ENCODE peak calls at places on chromosomes 6 and 20, in ten cellular contexts. Y is foreskin fibroblast, U is foreskin keratinocyte, A is IMR-90, K is nephron progenitor cell, T is hepatocyte, L is GM20000, O is progenitor cell of endocrine pancreas, H is fibroblast of lung, B is fibroblast of villous mesenchyme. Z is an unnamed sample.

GRCh38 chr6:155317186-155317585 is 2.9 kb upstream of the TFB1M start:
- DNase-seq in B (peak), U (no peak), O (no peak), K (no peak), T (no peak), Y (no peak), L (no peak), A (peak), H (peak), Z (no peak)

GRCh38 chr6:34859951-34860350 is 27.9 kb downstream of the TAF11 start:
- DNase-seq in K (no peak), H (no peak), A (no peak), O (no peak), L (no peak), Y (no peak), B (no peak), T (no peak), U (no peak), Z (no peak)

GRCh38 chr6:42338573-42339218 is 113.0 kb downstream of the TRERF1 start:
- DNase-seq in H (peak), O (no peak), T (peak), Y (peak), B (peak), L (no peak), A (peak), K (no peak), U (peak), Z (no peak)

GRCh38 chr20:48706116-48706656 is 121.6 kb downstream of the PREX1 start:
- DNase-seq in U (no peak), O (no peak), T (no peak), A (no peak), Y (peak), B (peak), H (peak), K (no peak), L (no peak), Z (no peak)

GRCh38 chr6:26543953-26544352 is 5.8 kb downstream of the HMGN4 start:
- DNase-seq in L (no peak), B (peak), U (no peak), T (no peak), H (peak), O (no peak), K (no peak), A (peak), Y (no peak), Z (no peak)

GRCh38 chr6:157143885-157144795 is 179.2 kb downstream of the TMEM242 start:
- DNase-seq in K (no peak), Y (no peak), H (peak), O (no peak), A (peak), B (peak), L (no peak), T (no peak), U (no peak), Z (no peak)

GRCh38 chr20:24379116-24379927 is 90.1 kb upstream of the SYNDIG1 start:
- DNase-seq in Y (peak), A (peak), B (no peak), U (peak), L (no peak), O (no peak), T (no peak), K (no peak), H (peak), Z (no peak)

GRCh38 chr20:43603124-43603523 is 12.4 kb downstream of the IFT52 start:
- DNase-seq in T (no peak), B (no peak), Y (no peak), A (no peak), H (no peak), U (no peak), O (no peak), K (no peak), L (no peak), Z (no peak)

GRCh38 chr6:12602951-12603710 is 113.4 kb upstream of the PHACTR1 start:
- DNase-seq in L (peak), Y (peak), T (peak), A (peak), K (no peak), B (peak), H (peak), O (no peak), U (peak), Z (no peak)
- TF ChIP-seq CTCF in L (no peak), Y (peak), T (peak), A (peak), K (peak), B (peak), H (peak), O (peak), U (peak), Z (peak)

DNA sequence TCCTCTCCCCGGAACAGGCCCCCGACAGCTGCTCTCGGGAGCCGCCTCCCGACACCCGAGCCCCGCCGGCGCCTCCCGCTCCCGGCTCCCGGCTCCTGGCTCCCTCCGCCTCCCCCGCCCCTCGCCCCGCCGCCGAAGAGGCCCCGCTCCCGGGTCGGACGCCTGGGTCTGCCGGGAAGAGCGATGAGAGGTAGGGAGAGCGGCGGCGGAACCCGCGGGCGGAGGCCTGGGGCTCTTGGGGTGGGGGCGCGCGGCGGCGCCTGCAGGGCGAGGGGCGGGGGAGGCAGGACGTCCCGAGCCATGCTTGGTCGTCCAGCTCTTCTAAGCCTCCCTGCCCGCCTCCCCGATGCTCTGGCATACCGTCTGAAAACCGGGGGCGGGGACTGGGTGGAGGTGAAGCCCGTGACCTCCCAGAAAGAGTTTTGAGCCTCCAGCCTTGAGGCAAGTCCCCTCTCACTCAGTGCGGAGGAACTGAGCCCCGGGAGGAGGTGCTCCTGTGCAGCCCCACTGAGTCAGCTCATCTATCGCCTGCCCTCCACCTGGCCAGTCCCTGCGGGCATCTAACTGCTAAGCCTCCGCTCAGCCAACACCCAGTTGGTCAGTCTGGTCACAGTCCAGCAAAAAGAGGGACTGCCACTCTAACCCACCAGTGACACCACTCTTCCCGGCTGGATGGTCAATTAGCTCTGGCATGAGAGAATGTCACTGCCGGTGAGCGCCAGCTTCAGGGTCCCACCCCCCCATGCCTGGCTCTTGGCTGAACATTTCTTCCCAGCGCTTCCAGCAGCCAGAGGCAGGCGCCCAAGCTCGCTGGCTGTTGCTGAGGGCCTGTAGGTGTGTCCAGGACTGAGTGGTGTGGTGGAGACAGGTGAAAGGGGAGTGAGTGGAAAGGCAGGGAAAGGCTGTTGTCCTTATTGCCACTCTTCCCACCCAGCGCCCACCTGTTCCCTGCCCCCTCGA is 482 bp downstream of the DDR1 start:
- DNase-seq in O (no peak), A (peak), K (peak), B (peak), T (peak), U (peak), L (peak), H (no peak), Y (no peak), Z (no peak)
- TF ChIP-seq CTCF in O (no peak), A (no peak), K (no peak), B (no peak), T (no peak), U (no peak), L (no peak), H (no peak), Y (no peak), Z (no peak)

GRCh38 chr6:81755536-81755935 is 3.1 kb upstream of the TENT5A start:
- DNase-seq in L (no peak), Y (no peak), U (no peak), H (no peak), T (no peak), A (no peak), O (no peak), K (no peak), B (peak), Z (no peak)

GRCh38 chr6:81759782-81760181 is 7.3 kb upstream of the TENT5A start:
- DNase-seq in L (no peak), H (peak), Y (no peak), T (no peak), B (peak), U (peak), O (no peak), A (peak), K (no peak), Z (no peak)

GRCh38 chr6:81761197-81761596 is 8.7 kb upstream of the TENT5A start:
- DNase-seq in A (peak), B (peak), T (no peak), H (peak), K (no peak), Y (no peak), O (no peak), L (no peak), U (no peak), Z (no peak)

GRCh38 chr6:81756690-81757089 is 4.2 kb upstream of the TENT5A start:
- DNase-seq in B (no peak), T (no peak), K (no peak), A (no peak), U (no peak), H (no peak), L (no peak), O (no peak), Y (no peak), Z (no peak)

GRCh38 chr6:81758221-81758620 is 5.7 kb upstream of the TENT5A start:
- DNase-seq in K (no peak), A (no peak), O (no peak), H (no peak), Y (no peak), T (no peak), B (peak), L (no peak), U (no peak), Z (no peak)
- TF ChIP-seq CTCF in K (no peak), A (no peak), O (no peak), H (no peak), Y (no peak), T (no peak), B (no peak), L (no peak), U (no peak), Z (no peak)

DNA sequence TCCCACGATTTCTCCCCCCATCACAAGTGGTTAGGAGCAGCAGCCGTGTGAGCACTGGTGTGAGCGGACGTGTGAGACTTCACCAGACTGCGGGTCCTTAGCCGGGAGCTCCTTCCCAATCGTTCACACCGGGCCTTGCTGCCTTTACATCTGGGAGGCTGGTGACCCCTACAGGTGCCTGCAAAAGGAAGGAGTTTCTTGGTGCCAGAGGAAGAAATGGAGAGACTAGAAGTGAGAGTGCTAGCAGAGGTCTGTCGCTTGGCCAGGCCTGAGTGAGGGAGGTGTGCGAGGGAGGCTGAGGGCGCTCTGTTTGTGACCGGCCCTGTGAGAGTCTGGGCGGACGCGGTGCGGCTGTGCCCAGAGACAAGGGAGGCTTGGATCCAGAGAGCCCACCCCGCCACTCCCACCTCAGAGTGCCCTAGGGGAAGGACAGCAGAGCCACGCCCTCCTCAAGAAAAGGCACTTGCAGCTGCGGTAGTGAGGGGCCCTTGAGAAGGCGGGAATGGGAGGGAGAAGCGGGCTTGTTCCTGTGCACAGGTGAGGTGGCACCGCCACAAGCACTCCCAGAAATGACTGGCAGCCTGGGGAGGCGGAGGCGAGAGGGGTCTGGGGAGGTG is 10.0 kb upstream of the ARMC2 start:
- DNase-seq in O (peak), L (no peak), A (peak), U (no peak), B (peak), Y (no peak), T (peak), K (peak), H (peak), Z (no peak)
- TF ChIP-seq CTCF in O (peak), L (no peak), A (peak), U (peak), B (peak), Y (no peak), T (peak), K (no peak), H (no peak), Z (peak)

GRCh38 chr6:2744778-2745177 is 5.9 kb downstream of the MYLK4 start:
- DNase-seq in U (no peak), O (no peak), Y (no peak), L (no peak), B (no peak), H (no peak), K (no peak), T (no peak), A (no peak), Z (no peak)

GRCh38 chr6:2745246-2745645 is 5.5 kb downstream of the MYLK4 start:
- DNase-seq in K (no peak), B (no peak), A (no peak), O (no peak), L (no peak), T (no peak), H (no peak), U (no peak), Y (no peak), Z (no peak)

GRCh38 chr6:2743280-2744205 is 7.2 kb downstream of the MYLK4 start:
- DNase-seq in A (no peak), T (no peak), L (no peak), U (no peak), B (no peak), K (no peak), O (no peak), Y (no peak), H (no peak), Z (no peak)

GRCh38 chr6:2746557-2747061 is 4.1 kb downstream of the MYLK4 start:
- DNase-seq in A (no peak), K (peak), B (no peak), T (no peak), Y (no peak), L (no peak), O (no peak), U (no peak), H (no peak), Z (no peak)

DNA sequence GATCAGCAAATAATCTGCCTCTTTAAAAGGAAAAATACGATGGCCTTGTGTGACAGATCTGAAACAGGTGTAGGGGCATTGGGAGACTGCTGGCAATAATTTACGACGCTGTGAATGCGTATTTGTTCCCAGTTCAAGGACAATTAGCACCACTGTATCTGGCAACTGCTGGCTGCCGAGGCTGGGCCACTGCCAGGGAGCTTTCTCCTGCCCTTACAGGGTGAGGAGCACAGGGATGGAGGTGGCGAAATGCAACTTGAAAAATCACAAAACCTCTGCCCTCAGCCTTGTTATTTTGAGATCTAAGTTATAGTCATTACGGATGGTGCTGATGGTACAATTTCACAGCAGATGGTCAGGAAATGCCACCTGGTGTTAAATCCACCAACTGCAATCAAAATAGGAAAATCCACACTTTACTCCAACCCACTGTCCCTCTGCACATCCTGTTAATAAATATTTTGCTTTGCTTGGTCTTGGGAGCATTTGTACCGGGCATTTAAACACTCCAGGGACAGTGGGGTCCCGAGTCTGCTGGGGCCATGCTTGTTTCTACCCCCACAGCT is 6.4 kb downstream of the MYLK4 start:
- DNase-seq in A (no peak), U (no peak), B (peak), L (no peak), K (no peak), H (peak), Y (no peak), T (no peak), O (no peak), Z (no peak)
- TF ChIP-seq CTCF in A (peak), U (peak), B (peak), L (no peak), K (no peak), H (no peak), Y (peak), T (peak), O (peak), Z (peak)

DNA sequence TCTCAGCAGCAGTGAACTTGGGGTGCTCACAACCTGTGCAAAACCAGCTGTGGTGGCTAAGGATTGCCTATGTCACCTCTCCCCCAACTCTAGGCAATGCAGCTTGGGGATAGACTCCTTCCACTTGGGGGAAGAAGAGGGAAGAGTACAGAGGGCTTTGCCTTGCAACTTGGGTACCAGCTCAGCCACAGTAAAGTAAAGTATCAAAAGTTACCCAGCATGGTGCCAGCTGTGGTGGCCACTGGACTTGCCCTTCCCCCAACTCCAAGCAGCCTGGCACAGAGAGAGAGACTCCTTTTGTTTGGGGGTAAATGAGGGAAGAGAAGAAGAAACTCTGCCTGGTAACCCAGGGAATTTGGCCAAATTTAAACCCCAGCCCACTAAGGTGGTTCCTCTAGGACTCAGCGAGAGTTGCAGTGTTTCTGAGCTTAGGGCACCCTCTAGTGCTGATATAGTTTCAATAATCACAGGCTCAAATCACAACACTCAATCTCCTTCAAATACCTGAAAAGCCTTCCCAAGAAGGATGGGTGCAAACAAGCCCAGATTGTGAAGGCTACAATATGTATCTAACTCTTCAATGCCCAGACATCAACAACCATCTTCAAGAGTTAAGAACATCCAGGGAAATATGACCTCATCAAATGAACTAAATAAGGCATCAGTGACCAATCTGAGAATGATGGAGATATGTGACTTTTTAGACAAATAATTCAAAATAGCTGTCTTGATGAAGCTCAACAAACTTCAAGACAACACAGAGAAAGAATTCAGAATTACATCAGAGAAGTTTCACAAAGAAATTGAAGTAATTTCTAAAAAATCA is 7.6 kb upstream of the DEFB129 start:
- DNase-seq in T (peak), B (peak), L (peak), H (peak), Y (no peak), A (peak), K (peak), O (no peak), U (peak), Z (no peak)
- TF ChIP-seq CTCF in T (peak), B (peak), L (peak), H (peak), Y (peak), A (peak), K (peak), O (peak), U (peak), Z (peak)

DNA sequence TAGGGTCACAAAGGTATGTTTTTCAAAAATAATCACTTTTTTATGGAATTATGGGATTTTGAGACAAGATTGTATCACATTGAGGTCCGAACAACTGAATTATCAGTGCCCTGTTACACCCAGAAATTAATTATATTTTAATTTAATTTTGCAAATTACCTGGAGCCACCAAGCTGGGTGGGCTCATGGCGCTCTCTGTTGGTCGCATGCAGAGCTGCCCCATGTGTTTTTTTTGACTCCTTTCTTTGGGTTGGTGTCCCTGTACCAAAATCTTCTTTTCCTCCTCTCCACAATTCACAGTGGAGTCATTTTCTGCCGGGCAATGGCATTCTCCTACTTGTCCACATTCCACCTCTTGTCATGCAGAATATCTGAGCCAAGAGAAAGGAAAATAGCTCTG is 38.9 kb upstream of the FRMD1 start:
- DNase-seq in O (no peak), B (no peak), K (no peak), A (no peak), U (no peak), H (no peak), Y (no peak), L (no peak), T (no peak), Z (no peak)
- TF ChIP-seq CTCF in O (peak), B (peak), K (peak), A (peak), U (peak), H (peak), Y (peak), L (no peak), T (peak), Z (peak)

GRCh38 chr6:24600903-24601302 is 45.1 kb downstream of the KIAA0319 start:
- DNase-seq in H (no peak), K (no peak), A (no peak), L (no peak), U (no peak), Y (no peak), B (no peak), T (no peak), O (no peak), Z (no peak)
- TF ChIP-seq CTCF in H (no peak), K (no peak), A (no peak), L (peak), U (peak), Y (no peak), B (no peak), T (peak), O (no peak), Z (no peak)

GRCh38 chr6:159527351-159527750 is 165.7 kb downstream of the SOD2 start:
- DNase-seq in A (no peak), K (no peak), O (no peak), H (no peak), Y (no peak), B (no peak), L (no peak), T (no peak), U (no peak), Z (no peak)
- TF ChIP-seq CTCF in A (no peak), K (no peak), O (no peak), H (no peak), Y (no peak), B (no peak), L (no peak), T (no peak), U (no peak), Z (no peak)

Z was measured in D721Med.